ENCODE peak calls at places on chromosomes 5 and 9, in nine cellular contexts. One of them, this sample, is unnamed. For H3K79me2, the result is how much of the 10 kb centered on the place peaks cover.

GRCh38 chr9:113274474-113275146 is 762 bp downstream of the CDC26 start:
- DNase-seq in PC-3: peak
- DNase-seq in H1: no peak
- DNase-seq in fibroblast of lung: peak
- DNase-seq in MM.1S: peak
- DNase-seq in H9: no peak
- DNase-seq in endothelial cell of umbilical vein: peak
- DNase-seq in K562: peak
- DNase-seq in trophoblast cell: peak
- DNase-seq in this sample: no peak

GRCh38 chr9:107266624-107267369 is 16.3 kb upstream of the RAD23B start:
- DNase-seq in PC-3: peak
- DNase-seq in H1: no peak
- DNase-seq in fibroblast of lung: no peak
- DNase-seq in MM.1S: no peak
- DNase-seq in H9: no peak
- DNase-seq in endothelial cell of umbilical vein: no peak
- DNase-seq in K562: no peak
- DNase-seq in trophoblast cell: peak
- DNase-seq in this sample: no peak

GRCh38 chr9:27248702-27249101 is 48.2 kb downstream of the EQTN start:
- DNase-seq in PC-3: peak
- DNase-seq in H1: no peak
- DNase-seq in fibroblast of lung: peak
- DNase-seq in MM.1S: no peak
- DNase-seq in H9: no peak
- DNase-seq in endothelial cell of umbilical vein: no peak
- DNase-seq in K562: no peak
- DNase-seq in trophoblast cell: no peak
- DNase-seq in this sample: no peak

GRCh38 chr9:7150153-7150890 is 392.5 kb downstream of the KDM4C start:
- DNase-seq in PC-3: no peak
- DNase-seq in H1: no peak
- DNase-seq in fibroblast of lung: no peak
- DNase-seq in MM.1S: no peak
- DNase-seq in H9: no peak
- DNase-seq in endothelial cell of umbilical vein: no peak
- DNase-seq in K562: no peak
- DNase-seq in trophoblast cell: peak
- DNase-seq in this sample: no peak

GRCh38 chr5:900781-901180 is 8.1 kb downstream of the TRIP13 start:
- DNase-seq in PC-3: no peak
- DNase-seq in H1: no peak
- DNase-seq in fibroblast of lung: no peak
- DNase-seq in MM.1S: no peak
- DNase-seq in H9: no peak
- DNase-seq in endothelial cell of umbilical vein: no peak
- DNase-seq in K562: no peak
- DNase-seq in trophoblast cell: no peak
- DNase-seq in this sample: no peak

GRCh38 chr5:132417461-132417860 is 48.0 kb downstream of the SLC22A5 start:
- DNase-seq in PC-3: no peak
- DNase-seq in H1: no peak
- DNase-seq in fibroblast of lung: no peak
- DNase-seq in MM.1S: no peak
- DNase-seq in H9: no peak
- DNase-seq in endothelial cell of umbilical vein: no peak
- DNase-seq in K562: no peak
- DNase-seq in trophoblast cell: no peak
- DNase-seq in this sample: no peak

GRCh38 chr9:95137587-95138145 is 179.8 kb downstream of the FANCC start:
- DNase-seq in PC-3: no peak
- DNase-seq in H1: no peak
- DNase-seq in fibroblast of lung: no peak
- DNase-seq in MM.1S: no peak
- DNase-seq in H9: no peak
- DNase-seq in endothelial cell of umbilical vein: no peak
- DNase-seq in K562: no peak
- DNase-seq in trophoblast cell: no peak
- DNase-seq in this sample: no peak

GRCh38 chr5:123429993-123430392 is 6.8 kb upstream of the CEP120 start:
- DNase-seq in PC-3: peak
- DNase-seq in H1: no peak
- DNase-seq in fibroblast of lung: peak
- DNase-seq in MM.1S: no peak
- DNase-seq in H9: no peak
- DNase-seq in endothelial cell of umbilical vein: no peak
- DNase-seq in K562: no peak
- DNase-seq in trophoblast cell: peak
- DNase-seq in this sample: peak

GRCh38 chr5:3695818-3696217 is 100.2 kb downstream of the IRX1 start:
- DNase-seq in PC-3: no peak
- DNase-seq in H1: no peak
- DNase-seq in fibroblast of lung: no peak
- DNase-seq in MM.1S: no peak
- DNase-seq in H9: no peak
- DNase-seq in endothelial cell of umbilical vein: no peak
- DNase-seq in K562: no peak
- DNase-seq in trophoblast cell: no peak
- DNase-seq in this sample: no peak

GRCh38 chr9:77953590-77953989 is 78.0 kb downstream of the GNAQ start:
- DNase-seq in PC-3: no peak
- DNase-seq in H1: no peak
- DNase-seq in fibroblast of lung: peak
- DNase-seq in MM.1S: no peak
- DNase-seq in H9: no peak
- DNase-seq in endothelial cell of umbilical vein: no peak
- DNase-seq in K562: no peak
- DNase-seq in trophoblast cell: no peak
- DNase-seq in this sample: no peak

GRCh38 chr5:179240561-179240960 is 104.7 kb downstream of the ADAMTS2 start:
- DNase-seq in PC-3: no peak
- DNase-seq in H1: no peak
- DNase-seq in fibroblast of lung: no peak
- DNase-seq in MM.1S: no peak
- DNase-seq in H9: peak
- DNase-seq in endothelial cell of umbilical vein: no peak
- DNase-seq in K562: no peak
- DNase-seq in trophoblast cell: no peak
- DNase-seq in this sample: no peak

GRCh38 chr5:168833936-168834335 is 254.8 kb upstream of the PANK3 start:
- DNase-seq in PC-3: no peak
- DNase-seq in H1: peak
- DNase-seq in fibroblast of lung: no peak
- DNase-seq in MM.1S: no peak
- DNase-seq in H9: peak
- DNase-seq in endothelial cell of umbilical vein: no peak
- DNase-seq in K562: no peak
- DNase-seq in trophoblast cell: no peak
- DNase-seq in this sample: no peak

DNA sequence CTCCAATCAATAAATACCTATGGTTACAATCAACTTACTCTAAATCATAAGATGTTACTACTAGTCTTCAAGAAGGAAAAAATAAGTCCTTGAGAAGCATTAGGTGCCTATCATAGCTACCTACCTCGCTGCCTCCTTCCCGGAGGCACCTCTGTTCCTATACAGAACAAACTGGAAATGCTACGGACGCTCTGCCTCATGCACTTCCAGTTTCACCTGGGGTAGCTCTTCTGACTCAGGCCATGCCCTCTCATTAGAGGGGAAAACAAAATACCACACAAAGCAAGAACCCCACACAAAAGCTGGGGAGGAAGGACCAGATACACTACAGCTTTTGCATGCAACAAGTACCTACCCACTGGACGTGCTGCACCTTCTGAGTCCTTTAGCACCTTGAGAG is 12.4 kb downstream of the SPRY4 start:
- DNase-seq in PC-3: no peak
- DNase-seq in H1: no peak
- DNase-seq in fibroblast of lung: no peak
- DNase-seq in MM.1S: no peak
- DNase-seq in H9: no peak
- DNase-seq in endothelial cell of umbilical vein: no peak
- DNase-seq in K562: no peak
- DNase-seq in trophoblast cell: no peak
- DNase-seq in this sample: no peak
- H3K79me2 ChIP-seq in PC-3: half or more
- H3K79me2 ChIP-seq in H1: under half
- H3K79me2 ChIP-seq in fibroblast of lung: half or more
- H3K79me2 ChIP-seq in MM.1S: under half
- H3K79me2 ChIP-seq in H9: half or more
- H3K79me2 ChIP-seq in endothelial cell of umbilical vein: half or more
- H3K79me2 ChIP-seq in K562: under half
- H3K79me2 ChIP-seq in trophoblast cell: under half
- H3K79me2 ChIP-seq in this sample: half or more

GRCh38 chr9:36164989-36165388 is 4.2 kb upstream of the CCIN start:
- DNase-seq in PC-3: no peak
- DNase-seq in H1: no peak
- DNase-seq in fibroblast of lung: no peak
- DNase-seq in MM.1S: no peak
- DNase-seq in H9: peak
- DNase-seq in endothelial cell of umbilical vein: no peak
- DNase-seq in K562: no peak
- DNase-seq in trophoblast cell: no peak
- DNase-seq in this sample: no peak

GRCh38 chr9:36162211-36162610 is 7.0 kb upstream of the CCIN start:
- DNase-seq in PC-3: no peak
- DNase-seq in H1: no peak
- DNase-seq in fibroblast of lung: no peak
- DNase-seq in MM.1S: no peak
- DNase-seq in H9: no peak
- DNase-seq in endothelial cell of umbilical vein: no peak
- DNase-seq in K562: no peak
- DNase-seq in trophoblast cell: no peak
- DNase-seq in this sample: no peak

GRCh38 chr9:36164361-36164760 is 4.8 kb upstream of the CCIN start:
- DNase-seq in PC-3: no peak
- DNase-seq in H1: no peak
- DNase-seq in fibroblast of lung: no peak
- DNase-seq in MM.1S: no peak
- DNase-seq in H9: no peak
- DNase-seq in endothelial cell of umbilical vein: no peak
- DNase-seq in K562: no peak
- DNase-seq in trophoblast cell: no peak
- DNase-seq in this sample: no peak

GRCh38 chr9:36163049-36163839 is 5.9 kb upstream of the CCIN start:
- DNase-seq in PC-3: no peak
- DNase-seq in H1: peak
- DNase-seq in fibroblast of lung: peak
- DNase-seq in MM.1S: no peak
- DNase-seq in H9: peak
- DNase-seq in endothelial cell of umbilical vein: peak
- DNase-seq in K562: no peak
- DNase-seq in trophoblast cell: no peak
- DNase-seq in this sample: no peak

GRCh38 chr9:36163840-36164175 is 5.4 kb upstream of the CCIN start:
- DNase-seq in PC-3: peak
- DNase-seq in H1: no peak
- DNase-seq in fibroblast of lung: peak
- DNase-seq in MM.1S: no peak
- DNase-seq in H9: no peak
- DNase-seq in endothelial cell of umbilical vein: no peak
- DNase-seq in K562: no peak
- DNase-seq in trophoblast cell: no peak
- DNase-seq in this sample: no peak
- H3K9ac ChIP-seq in PC-3: no peak
- H3K9ac ChIP-seq in H1: no peak
- H3K9ac ChIP-seq in fibroblast of lung: no peak
- H3K9ac ChIP-seq in MM.1S: no peak
- H3K9ac ChIP-seq in H9: no peak
- H3K9ac ChIP-seq in endothelial cell of umbilical vein: no peak
- H3K9ac ChIP-seq in K562: no peak
- H3K9ac ChIP-seq in trophoblast cell: no peak
- H3K9ac ChIP-seq in this sample: no peak

GRCh38 chr9:14909631-14910177 is 524 bp downstream of the FREM1 start:
- DNase-seq in PC-3: peak
- DNase-seq in H1: no peak
- DNase-seq in fibroblast of lung: no peak
- DNase-seq in MM.1S: no peak
- DNase-seq in H9: no peak
- DNase-seq in endothelial cell of umbilical vein: peak
- DNase-seq in K562: no peak
- DNase-seq in trophoblast cell: no peak
- DNase-seq in this sample: no peak
- H3K4me2 ChIP-seq in PC-3: peak
- H3K4me2 ChIP-seq in H1: peak
- H3K4me2 ChIP-seq in fibroblast of lung: no peak
- H3K4me2 ChIP-seq in MM.1S: no peak
- H3K4me2 ChIP-seq in H9: peak
- H3K4me2 ChIP-seq in endothelial cell of umbilical vein: no peak
- H3K4me2 ChIP-seq in K562: no peak
- H3K4me2 ChIP-seq in trophoblast cell: peak
- H3K4me2 ChIP-seq in this sample: no peak

DNA sequence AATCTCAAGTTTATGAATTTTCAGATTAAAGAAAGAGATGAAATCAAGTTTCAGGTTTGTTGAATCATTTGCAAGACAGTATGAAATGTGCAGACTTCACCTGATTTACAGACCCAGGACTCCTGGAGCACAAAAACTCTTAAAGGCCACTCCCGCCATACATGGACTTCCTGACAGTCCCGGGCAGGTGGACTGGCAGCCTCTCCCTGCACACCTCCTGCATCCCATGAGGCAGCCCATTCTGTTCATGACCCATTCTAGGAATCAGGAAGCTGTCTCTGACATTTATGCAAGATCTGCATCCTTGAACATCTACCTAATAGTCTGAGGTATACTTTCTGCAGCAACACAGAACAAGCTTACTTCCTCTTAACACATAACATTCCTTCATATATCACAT is 5.9 kb downstream of the DDX31 start:
- DNase-seq in PC-3: no peak
- DNase-seq in H1: no peak
- DNase-seq in fibroblast of lung: no peak
- DNase-seq in MM.1S: no peak
- DNase-seq in H9: no peak
- DNase-seq in endothelial cell of umbilical vein: no peak
- DNase-seq in K562: no peak
- DNase-seq in trophoblast cell: no peak
- DNase-seq in this sample: no peak
- H3K79me2 ChIP-seq in PC-3: half or more
- H3K79me2 ChIP-seq in H1: under half
- H3K79me2 ChIP-seq in fibroblast of lung: under half
- H3K79me2 ChIP-seq in MM.1S: half or more
- H3K79me2 ChIP-seq in H9: under half
- H3K79me2 ChIP-seq in endothelial cell of umbilical vein: half or more
- H3K79me2 ChIP-seq in K562: under half
- H3K79me2 ChIP-seq in trophoblast cell: under half
- H3K79me2 ChIP-seq in this sample: half or more

This sample was measured in keratinocyte.